ENCODE peak calls at places on chromosomes 5 and 9, in four cellular contexts. I, Q, A and D are unnamed samples.

GRCh38 chr5:125043781-125044391 is 297.4 kb upstream of the ZNF608 start:
- DNase-seq in Q (no peak), A (no peak), I (no peak), D (peak; percentile 70)

GRCh38 chr9:40928803-40929487 is 199.5 kb downstream of the FOXD4L6 start:
- DNase-seq in A (no peak), Q (no peak), I (no peak), D (no peak)

GRCh38 chr5:132263548-132264261 is 6.2 kb downstream of the PDLIM4 start:
- DNase-seq in I (no peak), A (no peak), Q (no peak), D (no peak)

GRCh38 chr9:134357631-134358025 is 31.4 kb downstream of the RXRA start:
- DNase-seq in A (no peak), Q (no peak), I (no peak), D (no peak)

GRCh38 chr9:135015986-135016640 is 71.4 kb upstream of the OLFM1 start:
- DNase-seq in A (no peak), Q (no peak), I (no peak), D (no peak)

GRCh38 chr5:84372066-84372700 is 12.5 kb downstream of the EDIL3 start:
- DNase-seq in A (no peak), I (no peak), Q (no peak), D (peak; percentile 37)

GRCh38 chr9:98189412-98189811 is 3.0 kb downstream of the CORO2A start:
- DNase-seq in A (no peak), I (no peak), Q (no peak), D (no peak)

GRCh38 chr5:59067976-59068651 is 485.2 kb downstream of the RAB3C start:
- DNase-seq in A (no peak), I (no peak), Q (no peak), D (no peak)

GRCh38 chr5:176548967-176549444 is at the start of gene CDHR2:
- DNase-seq in Q (no peak), A (no peak), I (no peak), D (peak; percentile 61)

GRCh38 chr5:56356876-56357160 is 123.7 kb upstream of the ANKRD55 start:
- DNase-seq in Q (no peak), A (no peak), I (no peak), D (no peak)

GRCh38 chr9:72906810-72907209 is 46.0 kb downstream of the ALDH1A1 start:
- DNase-seq in A (no peak), Q (no peak), I (no peak), D (no peak)

GRCh38 chr5:73298251-73299016 is 125.4 kb downstream of the TMEM174 start:
- DNase-seq in I (no peak), Q (peak; percentile 39), A (no peak), D (peak; percentile 53)

GRCh38 chr5:34409376-34409775 is 246.8 kb upstream of the RAI14 start:
- DNase-seq in Q (no peak), I (no peak), A (no peak), D (no peak)

GRCh38 chr5:10031817-10032216 is 217.9 kb downstream of the ATPSCKMT start:
- DNase-seq in I (no peak), Q (no peak), A (no peak), D (no peak)

GRCh38 chr5:38404236-38404635 is 145.9 kb downstream of the EGFLAM start:
- DNase-seq in I (no peak), Q (no peak), A (no peak), D (no peak)

GRCh38 chr5:72586788-72587530 is 79.7 kb upstream of the ZNF366 start:
- DNase-seq in Q (no peak), I (no peak), A (no peak), D (no peak)

GRCh38 chr9:27181381-27181780 is 72.4 kb downstream of the TEK start:
- DNase-seq in A (no peak), Q (no peak), I (no peak), D (no peak)

GRCh38 chr5:7325975-7326911 is 69.7 kb upstream of the ADCY2 start:
- DNase-seq in A (no peak), Q (no peak), I (no peak), D (no peak)

GRCh38 chr5:155311721-155312120 is 298.2 kb downstream of the KIF4B start:
- DNase-seq in A (no peak), Q (no peak), I (no peak), D (no peak)

GRCh38 chr9:71793386-71794105 is 25.2 kb upstream of the CEMIP2 start:
- DNase-seq in I (no peak), Q (peak; percentile 11), A (no peak), D (peak; percentile 66)

GRCh38 chr9:23821400-23822181 is 4.4 kb downstream of the ELAVL2 start:
- DNase-seq in A (no peak), Q (peak; percentile 73), I (no peak), D (peak; percentile 87)

GRCh38 chr5:9667906-9668305 is 37.8 kb upstream of the TAS2R1 start:
- DNase-seq in I (no peak), A (no peak), Q (no peak), D (no peak)